ENCODE peak calls at places on chromosomes 11 and 22, in eight cellular contexts. O is naive thymus-derived CD8-positive, alpha-beta T cell; D is lower lobe of right lung; L is H9; H is NCI-H2107; N is activated naive CD4-positive, alpha-beta T cell treated with anti-CD3 and anti-CD28 coated beads, Interleukin-2, amount 50 U/mL, for 16 hours; X is brain microvascular endothelial cell; S is lung microvascular endothelial cell. M is an unnamed sample.

GRCh38 chr11:60498853-60499252 is 6.3 kb downstream of the MS4A12 start:
- DNase-seq in O (no peak), D (no peak), L (no peak), H (no peak), N (no peak), X (no peak), S (no peak), M (no peak)

GRCh38 chr11:353315-353857 is 15.9 kb upstream of the B4GALNT4 start:
- DNase-seq in O (no peak), D (peak), L (peak), H (no peak), N (no peak), X (peak), S (peak), M (no peak)

GRCh38 chr11:2306971-2307732 is 5.3 kb downstream of the TSPAN32 start:
- DNase-seq in O (no peak), D (peak), L (peak), H (no peak), N (no peak), X (no peak), S (no peak), M (no peak)

GRCh38 chr11:47941907-47942558 is 38.3 kb upstream of the PTPRJ start:
- DNase-seq in O (no peak), D (no peak), L (no peak), H (no peak), N (no peak), X (no peak), S (no peak), M (no peak)

GRCh38 chr11:126149759-126150236 is 61.7 kb downstream of the RPUSD4 start:
- DNase-seq in O (no peak), D (no peak), L (no peak), H (no peak), N (no peak), X (no peak), S (no peak), M (no peak)

GRCh38 chr11:115334932-115335788 is 169.1 kb downstream of the CADM1 start:
- DNase-seq in O (peak), D (no peak), L (no peak), H (no peak), N (no peak), X (no peak), S (peak), M (peak)

GRCh38 chr11:48122246-48122645 is 94.4 kb upstream of the OR4B1 start:
- DNase-seq in O (no peak), D (no peak), L (no peak), H (no peak), N (no peak), X (no peak), S (no peak), M (no peak)

GRCh38 chr11:2538951-2539735 is 94.3 kb downstream of the KCNQ1 start:
- DNase-seq in O (no peak), D (peak), L (no peak), H (no peak), N (peak), X (no peak), S (no peak), M (no peak)

GRCh38 chr22:17944205-17944725 is 80.1 kb downstream of the MICAL3 start:
- DNase-seq in O (no peak), D (no peak), L (no peak), H (no peak), N (no peak), X (no peak), S (no peak), M (no peak)

GRCh38 chr22:44685384-44686056 is 16.5 kb upstream of the PRR5 start:
- DNase-seq in O (peak), D (peak), L (peak), H (peak), N (peak), X (peak), S (peak), M (no peak)

M was measured in HTR-8/SVneo.